ENCODE peak calls at places on chromosome X, in seven cellular contexts. One of them, this sample, is unnamed.

GRCh38 chrX:9433596-9433995 is 31.3 kb upstream of the TBL1X start:
- DNase-seq in left ventricle myocardium inferior: no peak
- DNase-seq in A673: no peak
- DNase-seq in ELR: no peak
- DNase-seq in NCI-H2081: no peak
- DNase-seq in head of caudate nucleus: no peak
- DNase-seq in stimulated activated CD8-positive, alpha-beta memory T cell treated with anti-CD3 and anti-CD28 coated beads, Interleukin-4, amount 100 ng/mL, for 4 hours: no peak
- DNase-seq in this sample: no peak

GRCh38 chrX:137568741-137569469 is 3.0 kb downstream of the ZIC3 start:
- DNase-seq in head of caudate nucleus: no peak
- DNase-seq in ELR: no peak
- DNase-seq in NCI-H2081: peak
- DNase-seq in stimulated activated CD8-positive, alpha-beta memory T cell treated with anti-CD3 and anti-CD28 coated beads, Interleukin-4, amount 100 ng/mL, for 4 hours: no peak
- DNase-seq in left ventricle myocardium inferior: no peak
- DNase-seq in A673: no peak
- DNase-seq in this sample: no peak

GRCh38 chrX:8955521-8955920 is 78.4 kb downstream of the FAM9B start:
- DNase-seq in stimulated activated CD8-positive, alpha-beta memory T cell treated with anti-CD3 and anti-CD28 coated beads, Interleukin-4, amount 100 ng/mL, for 4 hours: no peak
- DNase-seq in left ventricle myocardium inferior: no peak
- DNase-seq in ELR: no peak
- DNase-seq in head of caudate nucleus: no peak
- DNase-seq in NCI-H2081: no peak
- DNase-seq in A673: no peak
- DNase-seq in this sample: no peak

GRCh38 chrX:150482537-150483217 is 85.7 kb upstream of the MTM1 start:
- DNase-seq in NCI-H2081: no peak
- DNase-seq in head of caudate nucleus: no peak
- DNase-seq in left ventricle myocardium inferior: no peak
- DNase-seq in ELR: peak
- DNase-seq in stimulated activated CD8-positive, alpha-beta memory T cell treated with anti-CD3 and anti-CD28 coated beads, Interleukin-4, amount 100 ng/mL, for 4 hours: peak
- DNase-seq in A673: peak
- DNase-seq in this sample: no peak

GRCh38 chrX:10615931-10616780 is 4.2 kb downstream of the MID1 start:
- DNase-seq in A673: peak
- DNase-seq in head of caudate nucleus: no peak
- DNase-seq in ELR: peak
- DNase-seq in left ventricle myocardium inferior: no peak
- DNase-seq in NCI-H2081: peak
- DNase-seq in stimulated activated CD8-positive, alpha-beta memory T cell treated with anti-CD3 and anti-CD28 coated beads, Interleukin-4, amount 100 ng/mL, for 4 hours: no peak
- DNase-seq in this sample: peak

GRCh38 chrX:35016051-35016450 is 73.5 kb downstream of the FAM47B start:
- DNase-seq in head of caudate nucleus: no peak
- DNase-seq in stimulated activated CD8-positive, alpha-beta memory T cell treated with anti-CD3 and anti-CD28 coated beads, Interleukin-4, amount 100 ng/mL, for 4 hours: no peak
- DNase-seq in A673: no peak
- DNase-seq in NCI-H2081: no peak
- DNase-seq in ELR: peak
- DNase-seq in left ventricle myocardium inferior: no peak
- DNase-seq in this sample: no peak

GRCh38 chrX:153906126-153906917 is 1.8 kb downstream of the AVPR2 start:
- DNase-seq in stimulated activated CD8-positive, alpha-beta memory T cell treated with anti-CD3 and anti-CD28 coated beads, Interleukin-4, amount 100 ng/mL, for 4 hours: no peak
- DNase-seq in NCI-H2081: no peak
- DNase-seq in left ventricle myocardium inferior: no peak
- DNase-seq in head of caudate nucleus: no peak
- DNase-seq in A673: no peak
- DNase-seq in ELR: no peak
- DNase-seq in this sample: no peak

GRCh38 chrX:40947276-40947675 is 138.0 kb upstream of the USP9X start:
- DNase-seq in head of caudate nucleus: no peak
- DNase-seq in ELR: peak
- DNase-seq in left ventricle myocardium inferior: no peak
- DNase-seq in NCI-H2081: no peak
- DNase-seq in A673: no peak
- DNase-seq in stimulated activated CD8-positive, alpha-beta memory T cell treated with anti-CD3 and anti-CD28 coated beads, Interleukin-4, amount 100 ng/mL, for 4 hours: no peak
- DNase-seq in this sample: no peak

GRCh38 chrX:3576886-3577516 is 136.4 kb downstream of the PRKX start:
- DNase-seq in left ventricle myocardium inferior: no peak
- DNase-seq in stimulated activated CD8-positive, alpha-beta memory T cell treated with anti-CD3 and anti-CD28 coated beads, Interleukin-4, amount 100 ng/mL, for 4 hours: no peak
- DNase-seq in ELR: peak
- DNase-seq in head of caudate nucleus: no peak
- DNase-seq in A673: no peak
- DNase-seq in NCI-H2081: no peak
- DNase-seq in this sample: no peak

GRCh38 chrX:74383611-74384010 is 37.7 kb upstream of the SLC16A2 start:
- DNase-seq in left ventricle myocardium inferior: no peak
- DNase-seq in ELR: peak
- DNase-seq in NCI-H2081: peak
- DNase-seq in A673: peak
- DNase-seq in head of caudate nucleus: peak
- DNase-seq in stimulated activated CD8-positive, alpha-beta memory T cell treated with anti-CD3 and anti-CD28 coated beads, Interleukin-4, amount 100 ng/mL, for 4 hours: no peak
- DNase-seq in this sample: no peak

GRCh38 chrX:124239324-124239723 is 93.1 kb upstream of the TEX13D start:
- DNase-seq in NCI-H2081: no peak
- DNase-seq in head of caudate nucleus: no peak
- DNase-seq in A673: no peak
- DNase-seq in ELR: no peak
- DNase-seq in left ventricle myocardium inferior: no peak
- DNase-seq in stimulated activated CD8-positive, alpha-beta memory T cell treated with anti-CD3 and anti-CD28 coated beads, Interleukin-4, amount 100 ng/mL, for 4 hours: no peak
- DNase-seq in this sample: no peak

GRCh38 chrX:103716967-103717366 is 6.3 kb downstream of the TMEM31 start:
- DNase-seq in A673: peak
- DNase-seq in ELR: peak
- DNase-seq in left ventricle myocardium inferior: no peak
- DNase-seq in stimulated activated CD8-positive, alpha-beta memory T cell treated with anti-CD3 and anti-CD28 coated beads, Interleukin-4, amount 100 ng/mL, for 4 hours: no peak
- DNase-seq in NCI-H2081: peak
- DNase-seq in head of caudate nucleus: no peak
- DNase-seq in this sample: no peak

This sample was measured in posterior cingulate gyrus.